ENCODE peak calls at places on chromosomes 2 and 18, in eight cellular contexts. L, G, U, V, Q, Z, C and O are unnamed samples.
A peak's percentile ranks its signal among the peaks of the same experiment; 100 is the strongest.

GRCh38 chr2:128682266-128682665 is 363.6 kb upstream of the HS6ST1 start:
- DNase-seq in L (no peak), G (no peak), U (no peak), V (no peak), Q (no peak), Z (no peak), C (no peak), O (no peak)

GRCh38 chr2:14074691-14075090 is 557.8 kb upstream of the LRATD1 start:
- DNase-seq in L (no peak), G (no peak), U (no peak), V (no peak), Q (no peak), Z (no peak), C (no peak), O (no peak)

GRCh38 chr2:180781276-180781675 is 199.1 kb upstream of the UBE2E3 start:
- DNase-seq in L (no peak), G (no peak), U (no peak), V (no peak), Q (no peak), Z (no peak), C (no peak), O (no peak)

GRCh38 chr2:22124003-22124402 is 1000.2 kb downstream of the TDRD15 start:
- DNase-seq in L (no peak), G (no peak), U (peak; percentile 8), V (no peak), Q (peak; percentile 58), Z (no peak), C (no peak), O (no peak)

GRCh38 chr2:10166489-10167295 is 44.2 kb downstream of the RRM2 start:
- DNase-seq in L (no peak), G (no peak), U (no peak), V (no peak), Q (no peak), Z (no peak), C (no peak), O (no peak)

GRCh38 chr18:22539045-22539444 is 121.3 kb upstream of the CTAGE1 start:
- DNase-seq in L (no peak), G (no peak), U (no peak), V (no peak), Q (no peak), Z (peak; percentile 20), C (no peak), O (no peak)

GRCh38 chr2:136376798-136377211 is 258.9 kb upstream of the CXCR4 start:
- DNase-seq in L (no peak), G (no peak), U (no peak), V (no peak), Q (no peak), Z (no peak), C (no peak), O (no peak)

GRCh38 chr2:38371235-38371634 is 5.8 kb downstream of the ATL2 start:
- DNase-seq in L (no peak), G (no peak), U (no peak), V (no peak), Q (no peak), Z (peak; percentile 69), C (no peak), O (no peak)

GRCh38 chr18:11980555-11981382 is 538 bp upstream of the IMPA2 start:
- DNase-seq in L (peak; percentile 99), G (peak; percentile 99), U (peak; percentile 93), V (peak; percentile 95), Q (peak; percentile 99), Z (peak; percentile 99), C (peak; percentile 99), O (peak; percentile 91)

GRCh38 chr2:148650881-148651280 is 6.3 kb downstream of the EPC2 start:
- DNase-seq in L (no peak), G (no peak), U (no peak), V (no peak), Q (no peak), Z (no peak), C (no peak), O (no peak)

GRCh38 chr2:172551266-172551665 is 4.6 kb upstream of the PDK1 start:
- DNase-seq in L (no peak), G (no peak), U (no peak), V (no peak), Q (no peak), Z (no peak), C (no peak), O (no peak)
- H3K9me3 ChIP-seq in L (no peaks in the 10 kb centered on the region), G (no peaks in the 10 kb centered on the region), U (peaks cover 45% of the 10 kb centered on the region), V (no peaks in the 10 kb centered on the region), Q (no peaks in the 10 kb centered on the region), Z (no peaks in the 10 kb centered on the region), C (peaks cover 2% of the 10 kb centered on the region), O (no peaks in the 10 kb centered on the region)

GRCh38 chr2:83229443-83229842 is 1229.6 kb downstream of the SUCLG1 start:
- DNase-seq in L (no peak), G (no peak), U (no peak), V (no peak), Q (no peak), Z (no peak), C (no peak), O (no peak)

GRCh38 chr2:83238111-83238510 is 1221.0 kb downstream of the SUCLG1 start:
- DNase-seq in L (no peak), G (no peak), U (no peak), V (no peak), Q (no peak), Z (no peak), C (no peak), O (no peak)

GRCh38 chr2:83233284-83233683 is 1225.8 kb downstream of the SUCLG1 start:
- DNase-seq in L (no peak), G (no peak), U (no peak), V (no peak), Q (no peak), Z (no peak), C (no peak), O (no peak)

GRCh38 chr2:83234291-83234690 is 1224.8 kb downstream of the SUCLG1 start:
- DNase-seq in L (no peak), G (no peak), U (no peak), V (no peak), Q (no peak), Z (no peak), C (no peak), O (no peak)
- H3K9me3 ChIP-seq in L (no peaks in the 10 kb centered on the region), G (no peaks in the 10 kb centered on the region), U (no peaks in the 10 kb centered on the region), V (no peaks in the 10 kb centered on the region), Q (peaks cover 18% of the 10 kb centered on the region), Z (no peaks in the 10 kb centered on the region), C (no peaks in the 10 kb centered on the region), O (no peaks in the 10 kb centered on the region)

DNA sequence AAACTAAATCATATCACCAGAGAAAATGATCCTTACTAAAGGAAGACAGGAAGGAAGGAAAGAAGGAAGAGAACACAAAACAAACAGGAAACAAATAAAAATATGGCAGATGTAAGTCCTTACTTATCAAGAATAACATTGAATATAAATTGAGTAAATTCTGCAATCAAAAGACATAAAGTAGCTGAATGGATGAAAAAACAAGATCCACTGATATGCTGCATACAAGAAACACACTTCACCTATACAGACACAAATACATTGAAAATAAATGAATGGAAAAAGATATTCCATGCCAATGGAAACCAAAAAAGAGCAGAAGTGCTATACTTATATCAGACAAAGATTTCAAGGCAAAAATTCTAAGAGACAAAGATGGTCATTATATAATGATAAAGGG is 18.0 kb upstream of the SRD5A2 start:
- DNase-seq in L (no peak), G (no peak), U (no peak), V (no peak), Q (no peak), Z (no peak), C (no peak), O (no peak)
- H3K9me3 ChIP-seq in L (no peaks in the 10 kb centered on the region), G (no peaks in the 10 kb centered on the region), U (peaks cover 6% of the 10 kb centered on the region), V (peaks cover 3% of the 10 kb centered on the region), Q (no peaks in the 10 kb centered on the region), Z (no peaks in the 10 kb centered on the region), C (peaks cover 3% of the 10 kb centered on the region), O (no peaks in the 10 kb centered on the region)

GRCh38 chr2:196565106-196565505 is 74.4 kb upstream of the CCDC150 start:
- DNase-seq in L (no peak), G (no peak), U (no peak), V (no peak), Q (no peak), Z (no peak), C (no peak), O (no peak)

GRCh38 chr2:196563876-196564275 is 75.6 kb upstream of the CCDC150 start:
- DNase-seq in L (no peak), G (no peak), U (no peak), V (no peak), Q (no peak), Z (no peak), C (no peak), O (no peak)

GRCh38 chr2:196566969-196567666 is 72.4 kb upstream of the CCDC150 start:
- DNase-seq in L (no peak), G (no peak), U (no peak), V (no peak), Q (no peak), Z (no peak), C (no peak), O (no peak)

GRCh38 chr2:196565982-196566381 is 73.5 kb upstream of the CCDC150 start:
- DNase-seq in L (no peak), G (no peak), U (no peak), V (no peak), Q (no peak), Z (no peak), C (no peak), O (no peak)

DNA sequence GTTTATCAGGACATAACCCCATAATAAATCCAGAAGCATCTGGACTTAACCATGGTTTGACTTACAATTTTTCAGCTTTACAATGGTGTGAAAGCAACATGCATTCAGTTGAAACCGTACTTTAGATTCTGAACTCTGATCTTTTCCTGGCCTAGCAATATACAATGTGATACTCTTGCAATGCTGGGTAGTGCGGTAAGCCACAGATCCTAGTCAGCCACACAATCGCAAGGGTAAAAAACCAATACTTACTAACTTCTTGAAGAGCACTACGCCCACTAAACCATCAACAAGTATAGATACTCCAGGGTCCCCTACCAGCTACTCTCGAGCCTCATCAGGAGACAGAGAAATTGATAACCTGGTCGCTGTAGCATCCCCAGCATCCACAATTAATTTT is 71.0 kb upstream of the CCDC150 start:
- DNase-seq in L (no peak), G (no peak), U (no peak), V (no peak), Q (no peak), Z (no peak), C (no peak), O (no peak)
- H3K9me3 ChIP-seq in L (no peaks in the 10 kb centered on the region), G (no peaks in the 10 kb centered on the region), U (no peaks in the 10 kb centered on the region), V (no peaks in the 10 kb centered on the region), Q (no peaks in the 10 kb centered on the region), Z (no peaks in the 10 kb centered on the region), C (no peaks in the 10 kb centered on the region), O (no peaks in the 10 kb centered on the region)

GRCh38 chr2:36620321-36620720 is 22.4 kb upstream of the FEZ2 start:
- DNase-seq in L (no peak), G (no peak), U (no peak), V (no peak), Q (no peak), Z (no peak), C (no peak), O (no peak)
- H3K9me3 ChIP-seq in L (peaks cover 4% of the 10 kb centered on the region), G (no peaks in the 10 kb centered on the region), U (peaks cover 9% of the 10 kb centered on the region), V (no peaks in the 10 kb centered on the region), Q (peaks cover 2% of the 10 kb centered on the region), Z (no peaks in the 10 kb centered on the region), C (peaks cover 3% of the 10 kb centered on the region), O (no peaks in the 10 kb centered on the region)

GRCh38 chr2:3839489-3839888 is 136.1 kb downstream of the DCDC2C start:
- DNase-seq in L (no peak), G (no peak), U (no peak), V (no peak), Q (no peak), Z (no peak), C (no peak), O (no peak)
- H3K9me3 ChIP-seq in L (no peaks in the 10 kb centered on the region), G (no peaks in the 10 kb centered on the region), U (no peaks in the 10 kb centered on the region), V (no peaks in the 10 kb centered on the region), Q (no peaks in the 10 kb centered on the region), Z (no peaks in the 10 kb centered on the region), C (no peaks in the 10 kb centered on the region), O (no peaks in the 10 kb centered on the region)